ENCODE peak calls at places on chromosomes 7 and 10, in eight cellular contexts. F is SK-N-SH, V is GM23338, S is PC-3, X is HCT116, L is MM.1S, T is OCI-LY7, D is hepatocyte. Y is an unnamed sample.
A peak's percentile ranks its signal among the peaks of the same experiment; 100 is the strongest.

GRCh38 chr10:92914478-92915066 is 66.3 kb downstream of the EXOC6 start:
- DNase-seq in F (peak; percentile 41), V (peak; percentile 88), S (peak; percentile 58), X (peak; percentile 51), L (peak; percentile 60), T (peak; percentile 68), D (peak; percentile 79), Y (peak; percentile 72)

GRCh38 chr7:2247141-2247985 is 5.3 kb downstream of the NUDT1 start:
- DNase-seq in F (peak; percentile 95), V (peak; percentile 83), S (peak; percentile 38), X (no peak), L (no peak), T (peak; percentile 51), D (peak; percentile 42), Y (peak; percentile 84)

GRCh38 chr10:73774637-73775036 is 7.2 kb upstream of the CHCHD1 start:
- DNase-seq in F (no peak), V (no peak), S (peak; percentile 91), X (no peak), L (peak; percentile 31), T (peak; percentile 53), D (peak; percentile 20), Y (no peak)

GRCh38 chr7:97167176-97167575 is 49.7 kb downstream of the SDHAF3 start:
- DNase-seq in F (no peak), V (no peak), S (no peak), X (no peak), L (no peak), T (no peak), D (no peak), Y (no peak)

GRCh38 chr7:8260871-8261707 is 878 bp downstream of the ICA1 start:
- DNase-seq in F (peak; percentile 74), V (peak; percentile 51), S (peak; percentile 74), X (no peak), L (peak; percentile 33), T (no peak), D (peak; percentile 62), Y (peak; percentile 20)

GRCh38 chr7:103480771-103481170 is 34.8 kb upstream of the SLC26A5 start:
- DNase-seq in F (no peak), V (no peak), S (no peak), X (no peak), L (no peak), T (no peak), D (no peak), Y (no peak)

GRCh38 chr10:51010977-51011376 is 63.3 kb upstream of the PRKG1 start:
- DNase-seq in F (peak; percentile 42), V (peak; percentile 71), S (peak; percentile 93), X (peak; percentile 31), L (peak; percentile 36), T (peak; percentile 47), D (peak; percentile 60), Y (peak; percentile 57)

GRCh38 chr10:54869022-54869421 is 68.0 kb upstream of the PCDH15 start:
- DNase-seq in F (no peak), V (no peak), S (no peak), X (no peak), L (no peak), T (no peak), D (no peak), Y (no peak)

GRCh38 chr7:29042893-29043292 is 84.8 kb upstream of the TRIL start:
- DNase-seq in F (no peak), V (no peak), S (no peak), X (no peak), L (no peak), T (no peak), D (no peak), Y (no peak)

GRCh38 chr7:12839508-12840153 is 152.2 kb downstream of the ARL4A start:
- DNase-seq in F (no peak), V (peak; percentile 79), S (peak; percentile 16), X (no peak), L (no peak), T (no peak), D (peak; percentile 16), Y (peak; percentile 76)

GRCh38 chr10:107728807-107729206 is 564.3 kb upstream of the SORCS1 start:
- DNase-seq in F (no peak), V (no peak), S (peak; percentile 79), X (no peak), L (no peak), T (no peak), D (no peak), Y (no peak)

GRCh38 chr10:29304259-29305030 is 15.6 kb downstream of the LYZL1 start:
- DNase-seq in F (peak; percentile 80), V (peak; percentile 85), S (peak; percentile 74), X (peak; percentile 62), L (peak; percentile 50), T (peak; percentile 50), D (peak; percentile 85), Y (peak; percentile 82)

GRCh38 chr10:80211786-80212185 is 6.4 kb upstream of the ANXA11 start:
- DNase-seq in F (no peak), V (no peak), S (peak; percentile 2), X (no peak), L (no peak), T (no peak), D (no peak), Y (no peak)

GRCh38 chr10:22646291-22646926 is 68.0 kb downstream of the PIP4K2A start:
- DNase-seq in F (no peak), V (no peak), S (no peak), X (no peak), L (no peak), T (no peak), D (no peak), Y (no peak)

GRCh38 chr10:58857251-58857650 is 319.2 kb upstream of the PHYHIPL start:
- DNase-seq in F (no peak), V (no peak), S (no peak), X (no peak), L (no peak), T (no peak), D (no peak), Y (no peak)

GRCh38 chr7:38102486-38102885 is 75.6 kb upstream of the STARD3NL start:
- DNase-seq in F (no peak), V (no peak), S (no peak), X (no peak), L (no peak), T (no peak), D (no peak), Y (no peak)

GRCh38 chr7:26413007-26413691 is 121.5 kb downstream of the SNX10 start:
- DNase-seq in F (peak; percentile 23), V (no peak), S (peak; percentile 20), X (no peak), L (no peak), T (no peak), D (no peak), Y (no peak)

GRCh38 chr7:130942211-130942964 is 208.4 kb upstream of the KLF14 start:
- DNase-seq in F (no peak), V (no peak), S (peak; percentile 74), X (no peak), L (no peak), T (peak; percentile 40), D (no peak), Y (no peak)

GRCh38 chr10:77070892-77071595 is 566.6 kb downstream of the KCNMA1 start:
- DNase-seq in F (no peak), V (no peak), S (no peak), X (no peak), L (no peak), T (no peak), D (no peak), Y (no peak)

GRCh38 chr10:132703305-132704007 is 82.5 kb downstream of the NKX6-2 start:
- DNase-seq in F (no peak), V (no peak), S (no peak), X (no peak), L (no peak), T (no peak), D (no peak), Y (no peak)

GRCh38 chr10:97780991-97781540 is 9.3 kb upstream of the SFRP5 start:
- DNase-seq in F (peak; percentile 57), V (no peak), S (no peak), X (no peak), L (no peak), T (no peak), D (no peak), Y (no peak)

GRCh38 chr7:50393547-50394252 is 56.5 kb downstream of the FIGNL1 start:
- DNase-seq in F (no peak), V (no peak), S (no peak), X (no peak), L (peak; percentile 19), T (no peak), D (no peak), Y (no peak)
- H3K4me3 ChIP-seq in F (no peak overlapping the region), V (no peak overlapping the region), S (no peak overlapping the region), X (no peak overlapping the region), L (no peak overlapping the region), T (no peak overlapping the region), D (no peak overlapping the region), Y (no peak overlapping the region)

GRCh38 chr7:40560672-40561071 is 425.9 kb downstream of the SUGCT start:
- DNase-seq in F (no peak), V (no peak), S (no peak), X (no peak), L (no peak), T (no peak), D (no peak), Y (no peak)
- TF ChIP-seq EZH2phosphoT487 in F (no peak), V (no peak), S (no peak), X (no peak), L (no peak), T (no peak), D (no peak), Y (no peak)

GRCh38 chr7:45940939-45941338 is 19.9 kb upstream of the IGFBP3 start:
- DNase-seq in F (no peak), V (no peak), S (no peak), X (no peak), L (no peak), T (no peak), D (no peak), Y (no peak)
- H3K4me3 ChIP-seq in F (no peak overlapping the region), V (no peak overlapping the region), S (no peak overlapping the region), X (no peak overlapping the region), L (no peak overlapping the region), T (no peak overlapping the region), D (no peak overlapping the region), Y (no peak overlapping the region)

GRCh38 chr10:49171326-49172140 is 16.7 kb downstream of the TMEM273 start:
- DNase-seq in F (no peak), V (no peak), S (no peak), X (no peak), L (no peak), T (no peak), D (no peak), Y (no peak)

GRCh38 chr10:49167629-49168540 is 20.3 kb downstream of the TMEM273 start:
- DNase-seq in F (no peak), V (no peak), S (no peak), X (no peak), L (no peak), T (no peak), D (no peak), Y (no peak)

GRCh38 chr10:49170632-49171325 is 17.4 kb downstream of the TMEM273 start:
- DNase-seq in F (no peak), V (no peak), S (no peak), X (no peak), L (no peak), T (no peak), D (no peak), Y (no peak)

GRCh38 chr10:49168821-49169495 is 19.2 kb downstream of the TMEM273 start:
- DNase-seq in F (no peak), V (no peak), S (no peak), X (no peak), L (no peak), T (no peak), D (no peak), Y (no peak)

DNA sequence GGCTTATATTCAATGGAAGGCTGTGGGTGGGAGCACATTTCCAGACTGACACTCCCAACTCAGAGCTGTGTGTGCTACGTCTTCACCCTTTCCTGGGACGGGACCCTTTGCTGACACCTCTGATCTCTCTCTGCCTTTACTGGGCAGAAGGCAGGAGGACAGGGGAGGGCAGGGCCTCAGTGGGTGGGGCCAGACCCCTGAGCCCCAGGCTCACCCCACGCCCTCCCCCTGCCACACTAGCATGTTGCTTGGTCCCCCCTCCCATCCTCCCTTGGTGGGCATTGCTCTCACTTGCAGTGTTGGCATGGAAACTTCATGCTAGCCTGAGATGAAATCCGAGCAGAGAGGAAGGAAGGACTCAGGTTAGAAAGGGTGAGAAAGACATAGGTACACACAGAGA is 18.4 kb downstream of the TMEM273 start:
- DNase-seq in F (no peak), V (no peak), S (no peak), X (no peak), L (no peak), T (no peak), D (no peak), Y (no peak)
- TF ChIP-seq EZH2phosphoT487 in F (no peak), V (no peak), S (no peak), X (no peak), L (no peak), T (no peak), D (no peak), Y (no peak)

Y was measured in neural progenitor cell.